ENCODE peak calls at places on chromosomes 4 and X, in four cellular contexts. K is tibial nerve, C is body of pancreas, B is bronchial epithelial cell. I is an unnamed sample.

GRCh38 chr4:13248621-13249298 is 235.4 kb downstream of the RAB28 start:
- DNase-seq in B (no peak), C (no peak), K (no peak), I (no peak)

GRCh38 chrX:19865567-19866363 is 21.6 kb downstream of the SH3KBP1 start:
- DNase-seq in C (peak), B (no peak), K (peak), I (no peak)

GRCh38 chr4:56348582-56348981 is 38.7 kb downstream of the AASDH start:
- DNase-seq in C (no peak), K (no peak), B (no peak), I (no peak)

GRCh38 chr4:183591301-183591700 is 67.7 kb downstream of the RWDD4 start:
- DNase-seq in C (no peak), K (no peak), B (no peak), I (no peak)

GRCh38 chrX:20965270-20966044 is 408.8 kb upstream of the CNKSR2 start:
- DNase-seq in B (peak), K (no peak), C (no peak), I (peak)

GRCh38 chr4:80073362-80074008 is 456 bp upstream of the ANTXR2 start:
- DNase-seq in C (no peak), K (no peak), B (no peak), I (no peak)

GRCh38 chr4:122666527-122667245 is 45.8 kb upstream of the IL21 start:
- DNase-seq in K (no peak), B (peak), C (no peak), I (peak)

GRCh38 chr4:108172231-108172779 is 3.6 kb upstream of the LEF1 start:
- DNase-seq in C (no peak), B (no peak), K (no peak), I (no peak)

GRCh38 chrX:38103857-38104812 is 97.8 kb downstream of the SYTL5 start:
- DNase-seq in C (no peak), B (no peak), K (no peak), I (no peak)

GRCh38 chr4:53541577-53542206 is 49.6 kb downstream of the LNX1 start:
- DNase-seq in C (no peak), B (peak), K (no peak), I (no peak)

GRCh38 chr4:143587703-143588102 is 74.2 kb downstream of the SMARCA5 start:
- DNase-seq in C (no peak), K (peak), B (peak), I (no peak)

GRCh38 chr4:136302566-136302965 is 1229.7 kb downstream of the PCDH18 start:
- DNase-seq in B (peak), K (no peak), C (no peak), I (no peak)

GRCh38 chr4:40729555-40729954 is 20.2 kb upstream of the NSUN7 start:
- DNase-seq in C (no peak), B (no peak), K (no peak), I (no peak)

GRCh38 chr4:182202650-182203049 is 40.6 kb upstream of the TENM3 start:
- DNase-seq in B (no peak), C (no peak), K (no peak), I (no peak)

GRCh38 chrX:154471870-154472684 is 7.0 kb downstream of the LAGE3 start:
- DNase-seq in K (no peak), C (no peak), B (no peak), I (no peak)

GRCh38 chrX:129540068-129540653 is at the start of gene OCRL:
- DNase-seq in K (peak), B (peak), C (peak), I (peak)

GRCh38 chr4:1250921-1251772 is 2.2 kb upstream of the CTBP1 start:
- DNase-seq in C (no peak), B (no peak), K (no peak), I (no peak)

GRCh38 chr4:112075129-112075753 is 70.0 kb upstream of the FAM241A start:
- DNase-seq in C (peak), B (peak), K (peak), I (peak)

GRCh38 chr4:128338634-128339355 is 51.2 kb upstream of the PGRMC2 start:
- DNase-seq in K (no peak), C (no peak), B (peak), I (peak)

GRCh38 chrX:74493806-74494205 is 72.5 kb downstream of the SLC16A2 start:
- DNase-seq in B (no peak), K (no peak), C (no peak), I (no peak)

GRCh38 chr4:26032142-26032541 is 118.1 kb downstream of the SMIM20 start:
- DNase-seq in K (no peak), C (no peak), B (peak), I (no peak)

GRCh38 chrX:115459883-115460564 is 101.0 kb upstream of the PLS3 start:
- DNase-seq in B (peak), C (no peak), K (no peak), I (no peak)

GRCh38 chr4:130712038-130712437 is 1616.1 kb downstream of the C4orf33 start:
- DNase-seq in B (peak), C (no peak), K (no peak), I (no peak)

GRCh38 chr4:182698212-182698611 is 219.0 kb downstream of the DCTD start:
- DNase-seq in C (no peak), B (no peak), K (no peak), I (peak)

GRCh38 chr4:107693132-107693531 is 26.9 kb downstream of the PAPSS1 start:
- DNase-seq in K (no peak), C (no peak), B (no peak), I (no peak)

GRCh38 chr4:173522160-173522873 is 7.7 kb downstream of the HAND2 start:
- DNase-seq in K (peak), C (peak), B (no peak), I (no peak)

GRCh38 chr4:143355540-143356217 is 19.0 kb downstream of the GAB1 start:
- DNase-seq in B (peak), K (no peak), C (no peak), I (no peak)

GRCh38 chr4:1010522-1011021 is 854 bp upstream of the FGFRL1 start:
- DNase-seq in B (peak), K (peak), C (peak), I (peak)

DNA sequence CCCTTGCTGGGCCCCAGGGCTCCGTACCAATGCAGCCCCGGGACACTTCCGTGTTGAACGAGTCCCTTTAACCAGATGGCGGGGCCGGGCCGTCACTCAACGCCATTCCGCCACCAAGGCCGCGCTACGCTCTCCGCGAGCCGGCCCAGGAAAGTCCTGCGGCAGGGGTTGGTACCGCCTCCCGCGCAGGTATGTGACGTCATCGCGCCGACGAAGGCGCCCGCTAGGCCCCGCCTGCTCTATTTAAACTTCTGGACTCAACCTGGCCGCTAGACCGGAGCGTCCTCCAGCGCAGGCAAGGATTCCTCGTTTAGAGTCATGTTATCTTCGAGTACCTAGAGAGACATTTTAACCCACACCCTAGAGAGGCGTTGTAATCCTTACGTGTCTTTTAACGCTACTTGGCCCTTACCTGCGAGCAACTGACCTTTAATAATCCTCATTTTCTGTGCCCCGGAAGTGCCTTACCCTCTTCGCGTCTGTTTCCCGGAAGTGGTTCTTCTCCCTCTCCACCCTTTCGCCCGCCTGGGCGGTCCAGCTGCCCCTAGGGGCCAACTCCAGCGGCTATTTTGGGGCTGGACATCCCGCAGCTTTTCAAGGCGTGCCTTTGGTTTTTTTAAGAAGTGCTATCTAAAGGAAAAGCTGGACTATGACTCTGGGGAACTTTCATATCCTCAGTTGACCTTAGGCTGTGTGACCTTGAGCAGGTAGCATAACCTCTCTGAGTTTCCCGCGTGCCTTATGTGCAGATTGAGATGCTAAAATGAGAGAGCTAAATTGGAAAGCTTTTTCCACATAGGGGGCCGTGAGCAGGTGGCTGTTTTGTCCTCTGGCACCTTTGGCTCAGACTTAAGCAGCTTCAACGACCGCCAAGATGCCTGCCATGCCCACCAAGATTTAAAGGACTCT is at the start of gene PNPLA4:
- DNase-seq in K (peak), B (peak), C (peak), I (peak)
- TF ChIP-seq CTCF in K (no peak), B (peak), C (no peak), I (no peak)

GRCh38 chr4:137545461-137545861 is 13.2 kb upstream of the PCDH18 start:
- DNase-seq in C (peak), B (no peak), K (peak), I (no peak)
- TF ChIP-seq CTCF in C (no peak), B (no peak), K (no peak), I (no peak)

DNA sequence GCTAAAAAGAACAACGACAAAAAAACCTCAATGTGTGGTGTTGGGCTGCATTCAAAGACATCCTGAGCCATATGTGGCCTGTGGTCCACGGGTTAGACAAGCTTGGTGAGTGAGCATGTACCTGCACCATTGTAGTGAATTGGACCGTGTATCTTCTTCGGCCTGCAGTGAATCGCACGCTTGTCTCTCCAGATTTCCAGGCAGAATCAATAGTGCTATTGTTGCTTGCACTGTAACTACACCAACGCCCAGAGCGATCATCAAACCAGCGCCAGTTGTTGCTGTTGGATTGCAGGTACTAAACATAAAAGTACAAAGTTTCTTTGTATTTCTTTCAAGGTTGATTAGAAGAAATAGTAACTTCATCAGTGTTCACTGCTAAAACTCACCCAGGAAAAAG is 101.6 kb downstream of the HUWE1 start:
- DNase-seq in C (no peak), B (no peak), K (no peak), I (no peak)
- TF ChIP-seq CTCF in C (no peak), B (no peak), K (no peak), I (no peak)

DNA sequence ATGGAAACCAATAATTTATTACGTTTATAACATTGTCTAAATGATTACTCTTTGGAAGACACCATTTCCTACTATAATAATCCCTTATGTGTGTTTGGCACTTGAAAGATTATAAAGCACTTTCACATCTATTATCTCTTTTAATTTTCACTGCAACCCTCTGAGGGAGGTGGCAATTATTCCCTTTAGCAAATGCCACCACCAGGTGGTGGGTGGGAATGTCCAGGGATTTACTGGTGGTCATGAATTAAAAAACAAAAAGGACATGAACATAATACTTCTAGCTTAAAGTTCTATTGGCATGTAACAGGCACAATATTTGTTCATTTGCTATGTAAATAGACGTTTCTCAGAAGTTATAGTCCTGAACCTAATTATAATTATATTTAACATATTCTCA is 1.2 kb upstream of the MGARP start:
- DNase-seq in C (no peak), K (no peak), B (no peak), I (peak)
- TF ChIP-seq CTCF in C (no peak), K (no peak), B (no peak), I (no peak)

DNA sequence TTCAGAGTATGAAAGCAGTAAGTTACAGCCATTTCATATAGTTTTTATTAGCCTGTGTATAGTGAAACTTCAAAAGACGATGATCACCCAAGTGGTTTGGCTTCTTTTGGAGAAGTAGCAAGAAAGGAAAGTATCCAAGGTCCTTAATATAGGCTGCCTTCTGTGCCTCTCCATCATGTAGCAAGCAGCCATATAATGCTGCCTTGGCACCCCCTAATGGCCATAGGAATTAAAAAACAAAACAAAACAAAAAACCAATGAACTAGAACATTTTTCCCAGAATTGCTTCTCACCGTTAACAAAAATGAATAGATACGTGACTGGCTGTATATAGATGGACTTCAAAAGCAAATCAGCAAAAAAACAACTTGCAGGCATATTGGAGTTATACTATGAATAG is 18.9 kb downstream of the LAMP2 start:
- DNase-seq in C (no peak), B (no peak), K (no peak), I (peak)
- TF ChIP-seq CTCF in C (no peak), B (no peak), K (no peak), I (no peak)

GRCh38 chr4:39083164-39083563 is 21.1 kb downstream of the KLHL5 start:
- DNase-seq in B (peak), C (no peak), K (no peak), I (no peak)

GRCh38 chr4:39085891-39086290 is 23.9 kb downstream of the KLHL5 start:
- DNase-seq in B (no peak), C (peak), K (no peak), I (no peak)
- TF ChIP-seq CTCF in B (no peak), C (no peak), K (no peak), I (no peak)

DNA sequence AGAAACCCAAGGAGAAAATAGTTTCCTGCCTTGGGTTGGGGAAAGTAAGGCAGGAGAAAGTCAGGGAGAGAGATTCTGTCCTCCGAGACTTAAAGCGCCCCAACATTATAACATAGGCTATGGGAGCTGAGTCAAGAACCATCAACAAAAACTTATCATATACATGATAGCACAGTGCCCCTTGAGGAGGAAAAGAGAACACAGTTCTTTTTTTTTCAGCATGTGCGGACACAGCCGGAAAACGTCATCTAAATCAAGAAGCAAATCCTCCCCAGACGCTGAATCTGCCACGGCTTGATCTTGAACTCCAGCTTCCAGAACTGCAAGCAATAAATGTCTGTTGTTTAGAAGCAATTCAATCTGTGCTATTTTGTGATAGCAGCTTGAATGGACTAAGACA is 549.6 kb upstream of the PRKX start:
- DNase-seq in K (no peak), B (peak), C (no peak), I (peak)
- TF ChIP-seq CTCF in K (no peak), B (no peak), C (no peak), I (no peak)

DNA sequence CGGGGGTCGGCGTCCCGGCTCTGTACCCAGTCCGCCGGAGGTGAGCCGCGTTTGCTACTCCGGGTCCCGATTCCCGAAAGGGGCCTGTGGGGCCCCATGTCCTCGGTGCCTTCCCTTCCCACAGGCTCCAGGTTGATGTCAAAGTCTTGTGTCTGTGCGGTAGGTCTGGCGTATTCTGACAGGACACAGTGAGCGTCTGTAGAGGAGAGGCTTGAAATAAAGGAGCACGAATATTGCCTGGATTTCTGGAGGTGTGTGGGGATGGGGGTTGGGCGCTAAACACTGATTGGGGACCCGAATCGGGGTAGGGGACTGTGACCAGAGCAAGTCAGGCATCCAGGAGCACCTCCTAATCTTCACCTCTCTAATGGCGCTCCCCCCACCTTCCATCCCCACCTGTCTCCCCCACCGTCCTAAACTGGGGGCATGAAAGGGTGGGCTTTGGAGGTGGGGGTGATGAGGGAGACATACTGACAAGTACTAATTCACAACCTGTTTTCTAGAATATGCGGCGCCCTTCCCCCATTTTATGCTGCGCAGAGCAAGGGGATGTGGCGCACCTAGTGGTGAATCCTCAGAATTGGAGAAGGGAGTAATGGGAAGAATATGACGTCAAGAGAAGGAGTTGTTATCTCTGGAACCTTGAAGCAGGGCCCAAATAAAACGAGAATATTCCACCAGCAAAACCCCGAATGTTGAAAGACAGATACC is 874 bp downstream of the GPRASP2 start:
- DNase-seq in C (peak), K (peak), B (peak), I (peak)
- TF ChIP-seq CTCF in C (peak), K (peak), B (peak), I (peak)

I was measured in Calu3.